ENCODE peak calls at places on chromosomes 13 and 19, in nine cellular contexts. Y, I, T, O, D, Q, F, R and S are unnamed samples.

GRCh38 chr13:54034047-54034446 is 1005.4 kb downstream of the OLFM4 start:
- DNase-seq in Y (no peak), O (no peak), R (no peak), D (no peak), I (no peak), F (no peak), Q (no peak), T (no peak), S (no peak)

GRCh38 chr13:101514695-101515275 is 62.3 kb downstream of the ITGBL1 start:
- DNase-seq in I (no peak), O (peak), R (no peak), Y (peak), F (peak), Q (no peak), D (peak), T (peak), S (no peak)

GRCh38 chr13:70729369-70729768 is 621.1 kb upstream of the KLHL1 start:
- DNase-seq in Y (no peak), T (no peak), I (no peak), O (no peak), R (no peak), Q (no peak), D (no peak), F (no peak), S (no peak)

GRCh38 chr19:403221-404036 is 5.5 kb downstream of the C2CD4C start:
- DNase-seq in O (no peak), R (no peak), D (peak), I (no peak), F (no peak), T (no peak), Y (no peak), Q (no peak), S (no peak)

GRCh38 chr13:66265446-66265845 is 964.7 kb downstream of the PCDH9 start:
- DNase-seq in Y (no peak), I (no peak), Q (no peak), F (no peak), O (no peak), D (no peak), T (no peak), R (no peak), S (no peak)

GRCh38 chr13:46756977-46757376 is 40.0 kb downstream of the ESD start:
- DNase-seq in R (no peak), O (no peak), Y (no peak), I (no peak), F (peak), D (no peak), T (no peak), Q (no peak), S (no peak)

GRCh38 chr19:44212865-44213346 is 574 bp downstream of the ZNF227 start:
- DNase-seq in O (peak), Q (no peak), Y (peak), F (peak), R (no peak), D (no peak), T (peak), I (no peak), S (peak)

GRCh38 chr19:47419037-47419783 is at the start of gene MEIS3:
- DNase-seq in R (no peak), I (no peak), Y (no peak), F (no peak), O (peak), Q (no peak), D (no peak), T (no peak), S (no peak)

GRCh38 chr13:43831088-43831487 is 44.3 kb upstream of the ENOX1 start:
- DNase-seq in F (no peak), Q (no peak), T (no peak), O (no peak), R (no peak), D (no peak), I (no peak), Y (peak), S (peak)

GRCh38 chr19:55091955-55092354 is 16.3 kb downstream of the EPS8L1 start:
- DNase-seq in D (no peak), I (no peak), Q (no peak), F (no peak), R (peak), Y (no peak), T (no peak), O (peak), S (no peak)

GRCh38 chr19:39024875-39025641 is 7.3 kb downstream of the FBXO27 start:
- DNase-seq in F (no peak), T (no peak), I (no peak), D (no peak), Q (no peak), Y (no peak), R (no peak), O (no peak), S (no peak)

GRCh38 chr13:97231832-97232201 is 9.7 kb downstream of the MBNL2 start:
- DNase-seq in R (no peak), D (no peak), O (no peak), T (no peak), I (no peak), Q (no peak), F (no peak), Y (no peak), S (peak)

GRCh38 chr13:84400711-84401110 is 518.4 kb upstream of the SLITRK1 start:
- DNase-seq in F (peak), I (no peak), O (no peak), R (no peak), D (no peak), Q (no peak), T (no peak), Y (peak), S (peak)

GRCh38 chr13:24313449-24313848 is 4.1 kb downstream of the C1QTNF9 start:
- DNase-seq in F (no peak), Q (no peak), I (no peak), R (no peak), O (no peak), D (no peak), T (no peak), Y (no peak), S (no peak)

GRCh38 chr19:4122480-4122879 is 1.4 kb downstream of the MAP2K2 start:
- DNase-seq in T (no peak), Y (no peak), D (no peak), F (no peak), Q (no peak), O (no peak), R (no peak), I (no peak), S (no peak)

GRCh38 chr13:75357576-75358295 is 124.2 kb downstream of the TBC1D4 start:
- DNase-seq in Y (peak), O (peak), I (peak), T (no peak), Q (peak), F (peak), D (peak), R (no peak), S (peak)

GRCh38 chr13:23870356-23871146 is 18.6 kb downstream of the MIPEP start:
- DNase-seq in I (no peak), Q (no peak), T (no peak), F (no peak), D (no peak), O (no peak), R (no peak), Y (no peak), S (no peak)

GRCh38 chr13:51858433-51859247 is 3.1 kb upstream of the CCDC70 start:
- DNase-seq in Q (no peak), D (no peak), O (peak), F (peak), R (no peak), Y (no peak), I (no peak), T (no peak), S (no peak)

GRCh38 chr19:19463348-19464117 is 51.8 kb downstream of the TSSK6 start:
- DNase-seq in Y (peak), F (peak), I (no peak), D (no peak), O (no peak), R (peak), T (no peak), Q (no peak), S (no peak)

GRCh38 chr13:31236211-31236786 is 36.5 kb downstream of the B3GLCT start:
- DNase-seq in Q (no peak), F (peak), T (no peak), Y (peak), I (no peak), R (no peak), O (peak), D (no peak), S (no peak)

GRCh38 chr13:71290963-71291937 is 575.8 kb downstream of the DACH1 start:
- DNase-seq in I (peak), F (peak), Q (peak), O (no peak), D (peak), Y (peak), R (no peak), T (no peak), S (no peak)

GRCh38 chr13:50645092-50645491 is 198.4 kb downstream of the DLEU7 start:
- DNase-seq in T (no peak), O (no peak), D (no peak), Y (peak), Q (no peak), I (no peak), R (no peak), F (peak), S (peak)

GRCh38 chr13:46687810-46688209 is 109.2 kb downstream of the ESD start:
- DNase-seq in F (peak), Q (no peak), Y (peak), T (no peak), I (no peak), O (no peak), R (no peak), D (no peak), S (no peak)

GRCh38 chr19:2294377-2295335 is 12.7 kb upstream of the PEAK3 start:
- DNase-seq in O (no peak), T (no peak), Q (no peak), F (no peak), D (no peak), Y (peak), R (no peak), I (no peak), S (peak)